ENCODE peak calls at places on chromosomes 3 and 15, in four cellular contexts. A, X, S and F are unnamed samples.
A peak's percentile ranks its signal among the peaks of the same experiment; 100 is the strongest.

GRCh38 chr3:108474581-108474980 is 35.8 kb downstream of the MYH15 start:
- DNase-seq in A (no peak), X (no peak), S (no peak), F (no peak)

GRCh38 chr15:35547775-35548364 is 1.9 kb upstream of the DPH6 start:
- DNase-seq in A (no peak), X (no peak), S (no peak), F (no peak)

GRCh38 chr3:168161696-168162095 is 66.0 kb upstream of the GOLIM4 start:
- DNase-seq in A (no peak), X (no peak), S (no peak), F (no peak)

GRCh38 chr3:76138921-76139320 is 353.6 kb upstream of the ZNF717 start:
- DNase-seq in A (no peak), X (no peak), S (no peak), F (no peak)

GRCh38 chr3:112308151-112308911 is 14.3 kb upstream of the SLC9C1 start:
- DNase-seq in A (no peak), X (no peak), S (no peak), F (no peak)

GRCh38 chr3:8610961-8611360 is 33.6 kb downstream of the SSUH2 start:
- DNase-seq in A (no peak), X (no peak), S (no peak), F (no peak)

GRCh38 chr15:71746719-71747118 is 63.6 kb upstream of the NR2E3 start:
- DNase-seq in A (peak; percentile 65), X (no peak), S (peak; percentile 76), F (no peak)

GRCh38 chr3:56415672-56416071 is 52.6 kb downstream of the ERC2 start:
- DNase-seq in A (no peak), X (no peak), S (no peak), F (no peak)

GRCh38 chr15:96320703-96321421 is 9.6 kb upstream of the NR2F2 start:
- DNase-seq in A (no peak), X (no peak), S (no peak), F (no peak)

GRCh38 chr3:71247221-71247947 is 336.1 kb downstream of the FOXP1 start:
- DNase-seq in A (no peak), X (no peak), S (no peak), F (no peak)

GRCh38 chr15:37765809-37766208 is 168.6 kb upstream of the TMCO5A start:
- DNase-seq in A (no peak), X (no peak), S (no peak), F (no peak)

GRCh38 chr15:38217181-38217580 is 35.5 kb upstream of the SPRED1 start:
- DNase-seq in A (no peak), X (no peak), S (no peak), F (peak; percentile 18)

GRCh38 chr3:66673305-66673704 is 172.5 kb upstream of the LRIG1 start:
- DNase-seq in A (no peak), X (no peak), S (peak; percentile 16), F (no peak)

GRCh38 chr3:15638193-15638890 is 36.8 kb downstream of the BTD start:
- DNase-seq in A (no peak), X (no peak), S (no peak), F (no peak)

GRCh38 chr3:11553436-11554235 is 90.1 kb downstream of the VGLL4 start:
- DNase-seq in A (no peak), X (no peak), S (no peak), F (no peak)

GRCh38 chr3:17136251-17136721 is 251.5 kb downstream of the PLCL2 start:
- DNase-seq in A (no peak), X (no peak), S (no peak), F (no peak)

GRCh38 chr15:96350884-96351639 is 20.6 kb downstream of the NR2F2 start:
- DNase-seq in A (no peak), X (no peak), S (no peak), F (no peak)

GRCh38 chr3:42490243-42490642 is 12.2 kb upstream of the VIPR1 start:
- DNase-seq in A (peak; percentile 92), X (peak; percentile 59), S (no peak), F (peak; percentile 24)

GRCh38 chr3:189349772-189350171 is 178.0 kb downstream of the TPRG1 start:
- DNase-seq in A (no peak), X (no peak), S (no peak), F (no peak)

GRCh38 chr15:94164202-94164807 is 67.1 kb upstream of the MCTP2 start:
- DNase-seq in A (no peak), X (peak; percentile 48), S (no peak), F (no peak)

GRCh38 chr15:100651253-100651652 is 48.9 kb downstream of the ASB7 start:
- DNase-seq in A (no peak), X (no peak), S (no peak), F (no peak)

GRCh38 chr3:197511130-197511529 is 44.6 kb downstream of the BDH1 start:
- DNase-seq in A (no peak), X (no peak), S (no peak), F (no peak)

GRCh38 chr3:65508743-65509422 is 529.8 kb downstream of the MAGI1 start:
- DNase-seq in A (no peak), X (no peak), S (no peak), F (no peak)

GRCh38 chr3:3802021-3802420 is 2.8 kb downstream of the LRRN1 start:
- DNase-seq in A (no peak), X (no peak), S (no peak), F (no peak)

GRCh38 chr15:75606711-75607684 is 18.5 kb downstream of the SNUPN start:
- DNase-seq in A (no peak), X (no peak), S (no peak), F (no peak)

GRCh38 chr3:184117649-184118048 is 17.5 kb upstream of the EIF2B5 start:
- DNase-seq in A (no peak), X (no peak), S (no peak), F (no peak)

GRCh38 chr3:112829031-112829430 is 17.6 kb downstream of the CD200R1L start:
- DNase-seq in A (no peak), X (no peak), S (no peak), F (no peak)

GRCh38 chr3:194250104-194251002 is 100.8 kb downstream of the CPN2 start:
- DNase-seq in A (peak; percentile 53), X (no peak), S (peak; percentile 32), F (no peak)

GRCh38 chr3:169171739-169172138 is 491.8 kb downstream of the MECOM start:
- DNase-seq in A (no peak), X (no peak), S (no peak), F (no peak)

GRCh38 chr3:169172535-169172934 is 491.0 kb downstream of the MECOM start:
- DNase-seq in A (no peak), X (no peak), S (no peak), F (no peak)

GRCh38 chr3:169173231-169173630 is 490.3 kb downstream of the MECOM start:
- DNase-seq in A (no peak), X (peak; percentile 22), S (no peak), F (no peak)

GRCh38 chr3:169170456-169170855 is 493.1 kb downstream of the MECOM start:
- DNase-seq in A (no peak), X (no peak), S (no peak), F (no peak)

DNA sequence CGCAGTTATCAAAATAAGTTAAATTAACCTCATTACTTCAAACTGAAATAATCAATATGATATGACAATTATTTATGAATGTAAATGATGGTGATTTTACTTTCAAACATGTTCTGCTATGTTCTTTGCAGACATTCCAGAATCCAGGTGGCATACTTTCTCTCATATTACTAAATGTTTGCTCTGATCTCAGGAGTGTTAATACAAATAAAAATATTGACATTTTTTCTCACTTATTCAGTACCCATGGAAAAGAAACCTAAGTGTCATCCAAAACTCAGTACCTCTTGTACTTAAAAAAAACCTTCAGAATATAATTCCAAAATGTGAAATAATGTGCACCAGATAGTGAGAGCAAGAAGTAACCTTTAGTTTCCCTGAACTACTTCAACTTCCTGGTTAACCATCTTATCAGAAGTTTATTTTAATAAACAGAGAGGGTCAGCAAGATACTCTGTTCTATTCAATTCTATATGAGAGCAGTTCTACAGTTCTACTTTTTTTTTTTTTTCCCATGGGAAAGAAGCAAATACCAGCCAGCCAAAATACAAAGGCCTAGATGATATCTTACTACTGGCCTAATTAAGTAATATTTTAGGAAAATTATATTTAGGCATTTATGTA is 494.1 kb downstream of the MECOM start:
- DNase-seq in A (no peak), X (no peak), S (no peak), F (no peak)
- H3K4me1 ChIP-seq in A (no peaks in the 10 kb centered on the region), X (peaks cover 6% of the 10 kb centered on the region), S (no peaks in the 10 kb centered on the region), F (no peaks in the 10 kb centered on the region)

DNA sequence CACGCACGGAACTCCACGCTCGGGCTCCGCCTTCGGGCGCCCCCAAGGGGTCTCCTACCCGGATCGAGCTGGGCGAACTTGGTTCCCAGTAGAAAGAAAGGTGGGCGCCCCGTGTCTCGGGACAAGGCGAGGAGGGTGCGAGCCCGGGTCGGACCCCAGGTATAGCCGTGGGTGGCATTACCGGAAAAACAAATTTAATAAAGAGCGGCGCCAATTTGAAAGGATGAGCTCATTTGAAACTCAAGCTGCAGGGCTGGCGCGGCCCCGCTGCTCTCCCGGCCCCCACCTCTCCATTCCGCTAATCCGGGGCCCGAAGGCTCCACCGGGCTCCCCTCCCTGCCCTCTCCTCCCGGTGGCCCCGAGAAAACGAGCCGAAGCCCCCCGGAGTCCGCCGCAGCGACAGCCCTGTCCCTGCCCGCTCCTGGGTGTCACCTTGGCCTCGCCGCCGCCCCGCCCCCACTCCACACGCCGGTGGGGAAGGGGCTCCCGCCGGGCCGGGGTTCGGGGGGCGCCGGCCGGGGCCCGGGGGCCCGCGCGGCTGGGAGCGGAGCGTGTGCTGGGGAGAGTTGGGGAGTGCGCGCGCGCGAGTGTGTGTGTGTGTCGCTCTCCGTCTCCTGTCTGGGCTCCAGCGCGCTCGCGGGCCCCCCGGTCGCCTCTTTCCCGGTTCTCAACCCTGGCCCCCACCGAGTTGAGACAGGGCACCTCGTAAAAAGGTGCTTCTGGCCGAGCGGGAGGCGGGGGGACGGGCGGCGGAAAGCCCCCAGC is 1.4 kb downstream of the IGF2BP2 start:
- DNase-seq in A (no peak), X (no peak), S (peak; percentile 89), F (no peak)
- TF ChIP-seq POLR2AphosphoS5 in A (no peak), X (no peak), S (no peak), F (peak; percentile 21)

DNA sequence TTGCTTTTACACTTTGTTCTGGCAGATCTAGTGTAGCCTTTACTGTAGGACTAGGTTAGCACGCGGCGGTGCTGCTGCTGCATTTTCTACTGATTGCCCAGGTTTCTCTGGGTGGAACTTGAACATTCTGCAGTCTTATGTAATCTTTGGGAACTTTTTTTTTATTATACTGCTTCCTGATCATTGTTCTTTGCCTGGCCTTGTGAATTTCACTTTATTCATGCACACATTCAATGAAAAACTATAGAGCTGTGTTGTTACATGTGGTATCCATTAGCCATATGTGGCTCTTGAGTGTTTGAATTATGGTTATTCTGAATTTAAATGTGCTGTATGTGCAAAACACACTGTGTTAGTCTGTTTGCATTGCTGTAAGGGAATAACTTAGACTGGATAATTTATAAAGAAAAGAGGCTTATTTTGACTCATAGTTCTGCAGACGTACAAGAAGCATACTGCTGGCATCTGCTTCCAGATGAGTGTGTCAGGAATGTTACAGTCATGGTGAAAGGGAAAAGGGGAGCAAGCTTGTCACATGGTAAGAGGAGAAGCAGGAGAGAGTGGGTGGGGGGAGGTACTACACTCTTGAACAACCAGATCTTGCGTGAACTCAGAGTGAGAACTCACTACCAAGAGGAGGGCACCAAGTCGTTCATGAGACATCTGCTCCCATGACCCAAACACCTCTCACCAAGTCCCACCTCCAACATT is 26.5 kb downstream of the MEF2A start:
- DNase-seq in A (no peak), X (no peak), S (no peak), F (no peak)
- H3K4me1 ChIP-seq in A (no peaks in the 10 kb centered on the region), X (no peaks in the 10 kb centered on the region), S (peaks cover 15% of the 10 kb centered on the region), F (no peaks in the 10 kb centered on the region)

DNA sequence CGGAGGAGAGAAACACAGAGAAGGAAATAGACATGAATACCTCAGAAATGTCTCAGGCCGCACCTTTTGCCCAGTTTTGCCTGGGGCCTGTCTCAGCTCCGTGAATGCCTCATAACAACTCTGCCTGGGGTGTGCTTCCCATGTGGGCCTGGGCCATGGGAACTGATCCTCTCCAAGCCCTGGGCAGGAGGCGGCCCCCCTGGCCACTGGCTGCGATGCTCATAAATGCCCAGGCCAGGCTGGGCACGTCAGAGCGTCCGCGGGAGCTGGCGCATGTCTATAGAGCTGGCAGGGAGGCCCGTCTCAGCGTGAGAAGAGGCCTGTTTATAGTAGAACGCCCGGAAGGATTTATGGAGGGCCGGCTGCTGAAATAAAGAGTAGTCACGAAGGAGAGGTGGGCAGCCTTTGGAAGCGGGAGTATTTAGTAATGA is 86.0 kb upstream of the IGF1R start:
- DNase-seq in A (no peak), X (no peak), S (peak; percentile 50), F (no peak)
- TF ChIP-seq POLR2AphosphoS5 in A (no peak), X (no peak), S (no peak), F (no peak)